ENCODE peak calls at places on chromosomes 3 and 15, in ten cellular contexts. A, L, C, K, Q, X, E, H, S and O are unnamed samples.

GRCh38 chr3:126167550-126167949 is 12.8 kb downstream of the ALDH1L1 start:
- DNase-seq in A (no peak), L (no peak), C (no peak), K (no peak), Q (no peak), X (no peak), E (no peak), H (no peak), S (no peak), O (no peak)

GRCh38 chr3:146125946-146126345 is 35.0 kb downstream of the PLOD2 start:
- DNase-seq in A (no peak), L (peak), C (no peak), K (peak), Q (no peak), X (no peak), E (peak), H (peak), S (no peak), O (no peak)

GRCh38 chr3:99817047-99817436 is 620 bp upstream of the CMSS1 start:
- DNase-seq in A (no peak), L (no peak), C (no peak), K (peak), Q (no peak), X (no peak), E (peak), H (no peak), S (no peak), O (no peak)

GRCh38 chr15:90650117-90650955 is 66.8 kb upstream of the BLM start:
- DNase-seq in A (no peak), L (peak), C (no peak), K (no peak), Q (no peak), X (no peak), E (peak), H (no peak), S (no peak), O (no peak)

GRCh38 chr3:121943434-121943833 is 49.2 kb downstream of the SLC15A2 start:
- DNase-seq in A (no peak), L (no peak), C (no peak), K (no peak), Q (no peak), X (no peak), E (no peak), H (no peak), S (no peak), O (no peak)

GRCh38 chr3:151743860-151744259 is 10.1 kb downstream of the AADACL2 start:
- DNase-seq in A (no peak), L (no peak), C (no peak), K (no peak), Q (no peak), X (no peak), E (no peak), H (no peak), S (no peak), O (no peak)

GRCh38 chr3:46692566-46692983 is 904 bp downstream of the ALS2CL start:
- DNase-seq in A (peak), L (no peak), C (peak), K (no peak), Q (no peak), X (peak), E (peak), H (peak), S (no peak), O (no peak)

GRCh38 chr15:62649793-62650420 is 392.6 kb upstream of the TPM1 start:
- DNase-seq in A (no peak), L (peak), C (no peak), K (peak), Q (no peak), X (peak), E (peak), H (no peak), S (no peak), O (no peak)

GRCh38 chr3:52244061-52244628 is 1.4 kb upstream of the PPM1M start:
- DNase-seq in A (peak), L (peak), C (peak), K (peak), Q (peak), X (peak), E (peak), H (no peak), S (peak), O (no peak)

GRCh38 chr15:100560323-100560722 is 31.6 kb upstream of the CERS3 start:
- DNase-seq in A (no peak), L (no peak), C (no peak), K (no peak), Q (no peak), X (no peak), E (no peak), H (no peak), S (no peak), O (no peak)

GRCh38 chr15:47027322-47027946 is 689.9 kb upstream of the SEMA6D start:
- DNase-seq in A (no peak), L (no peak), C (no peak), K (no peak), Q (no peak), X (no peak), E (no peak), H (no peak), S (no peak), O (no peak)

GRCh38 chr3:184619348-184619747 is 57.8 kb downstream of the EPHB3 start:
- DNase-seq in A (peak), L (no peak), C (no peak), K (no peak), Q (no peak), X (peak), E (no peak), H (no peak), S (no peak), O (no peak)

GRCh38 chr3:126514161-126514560 is 3.4 kb downstream of the UROC1 start:
- DNase-seq in A (peak), L (no peak), C (no peak), K (no peak), Q (no peak), X (peak), E (no peak), H (no peak), S (no peak), O (no peak)

GRCh38 chr15:58517682-58518525 is 86.1 kb downstream of the LIPC start:
- DNase-seq in A (no peak), L (no peak), C (no peak), K (no peak), Q (no peak), X (no peak), E (no peak), H (no peak), S (no peak), O (no peak)

GRCh38 chr3:38643592-38643991 is 5.9 kb downstream of the SCN5A start:
- DNase-seq in A (no peak), L (no peak), C (peak), K (no peak), Q (peak), X (no peak), E (no peak), H (no peak), S (no peak), O (peak)

GRCh38 chr3:51622868-51623267 is 48.2 kb upstream of the TEX264 start:
- DNase-seq in A (no peak), L (peak), C (no peak), K (peak), Q (no peak), X (no peak), E (peak), H (no peak), S (no peak), O (no peak)

GRCh38 chr3:15440891-15441290 is 13.5 kb downstream of the EAF1 start:
- DNase-seq in A (no peak), L (peak), C (no peak), K (no peak), Q (no peak), X (no peak), E (peak), H (no peak), S (no peak), O (no peak)

GRCh38 chr3:73868688-73869315 is 244.1 kb upstream of the PDZRN3 start:
- DNase-seq in A (no peak), L (peak), C (no peak), K (peak), Q (peak), X (no peak), E (peak), H (peak), S (no peak), O (no peak)

GRCh38 chr15:101003076-101003475 is 83.9 kb downstream of the LRRK1 start:
- DNase-seq in A (no peak), L (no peak), C (no peak), K (no peak), Q (peak), X (no peak), E (no peak), H (no peak), S (no peak), O (peak)

GRCh38 chr3:109339714-109340648 is 2.6 kb upstream of the DPPA4 start:
- DNase-seq in A (no peak), L (no peak), C (no peak), K (no peak), Q (no peak), X (no peak), E (no peak), H (no peak), S (no peak), O (no peak)

GRCh38 chr3:11495948-11496557 is 147.7 kb downstream of the VGLL4 start:
- DNase-seq in A (no peak), L (peak), C (no peak), K (no peak), Q (peak), X (no peak), E (no peak), H (no peak), S (no peak), O (no peak)

GRCh38 chr15:50003786-50004334 is 115.2 kb downstream of the ATP8B4 start:
- DNase-seq in A (peak), L (peak), C (peak), K (peak), Q (peak), X (peak), E (peak), H (peak), S (peak), O (no peak)

DNA sequence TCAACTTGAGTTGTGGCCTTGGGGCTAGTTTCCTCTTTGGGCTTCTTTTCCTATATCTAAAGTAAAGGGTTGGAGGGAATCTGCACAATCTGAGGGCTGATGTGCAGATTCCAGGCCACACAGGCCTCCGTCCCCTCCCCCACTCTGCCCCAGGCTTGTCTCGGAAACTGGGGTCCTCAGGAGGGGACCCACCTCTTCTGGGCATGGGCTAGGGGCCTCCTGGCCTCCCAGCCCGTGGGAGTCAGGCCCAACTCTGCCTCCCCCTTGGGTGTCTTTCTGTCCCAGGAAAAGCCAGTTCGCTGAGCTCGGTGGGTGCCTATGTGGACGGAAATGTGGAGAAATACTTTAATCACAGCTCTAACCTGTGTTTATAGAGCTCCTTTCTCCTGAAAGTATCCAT is 4.8 kb downstream of the SMAD6 start:
- DNase-seq in A (no peak), L (no peak), C (no peak), K (no peak), Q (no peak), X (no peak), E (no peak), H (no peak), S (no peak), O (no peak)
- H3K4me3 ChIP-seq in A (peak), L (no peak), C (no peak), K (peak), Q (peak), X (peak), E (peak), H (peak), S (no peak), O (peak)

GRCh38 chr3:179898024-179898423 is 138.7 kb downstream of the PEX5L start:
- DNase-seq in A (no peak), L (peak), C (no peak), K (peak), Q (no peak), X (no peak), E (peak), H (peak), S (no peak), O (no peak)
- H3K4me3 ChIP-seq in A (no peak), L (no peak), C (no peak), K (no peak), Q (no peak), X (no peak), E (no peak), H (no peak), S (no peak), O (no peak)

GRCh38 chr3:183099838-183100204 is 525 bp upstream of the MCCC1 start:
- DNase-seq in A (no peak), L (no peak), C (no peak), K (no peak), Q (no peak), X (no peak), E (no peak), H (no peak), S (no peak), O (no peak)
- H3K4me3 ChIP-seq in A (peak), L (peak), C (no peak), K (peak), Q (peak), X (no peak), E (peak), H (peak), S (peak), O (peak)

DNA sequence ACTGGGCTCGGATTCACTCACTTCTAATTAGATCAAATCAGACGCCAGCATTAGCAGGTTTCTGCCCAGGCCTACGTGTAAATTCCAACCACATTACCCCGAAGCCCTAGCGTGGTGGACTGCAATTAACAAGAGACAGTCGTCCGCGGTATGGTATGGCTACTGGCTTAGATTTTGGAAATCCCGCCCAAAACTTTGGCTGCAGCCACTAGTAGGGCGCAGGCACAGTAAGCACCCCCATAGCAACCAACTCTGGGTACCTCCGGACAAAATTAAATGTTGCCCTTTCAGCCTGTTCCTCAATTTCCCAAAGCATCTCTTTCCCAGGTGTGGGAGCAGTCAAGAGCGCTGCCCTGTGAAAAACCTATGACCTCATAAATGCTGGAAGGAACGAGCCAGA is 732 bp downstream of the RARRES1 start:
- DNase-seq in A (no peak), L (no peak), C (no peak), K (no peak), Q (no peak), X (no peak), E (no peak), H (no peak), S (no peak), O (no peak)
- H3K4me3 ChIP-seq in A (peak), L (peak), C (peak), K (peak), Q (peak), X (peak), E (peak), H (peak), S (peak), O (peak)